ENCODE peak calls at places on chromosome 6, in ten cellular contexts. I is esophagus squamous epithelium, V is heart left ventricle, Z is HCT116, K is upper lobe of left lung, J is body of pancreas, A is A549, O is thyroid gland, M is ovary, S is tibial nerve. C is an unnamed sample.

GRCh38 chr6:44312901-44313788 is at the start of gene AARS2:
- DNase-seq in I (peak), V (peak), Z (peak), K (peak), J (peak), A (peak), O (peak), M (peak), S (peak), C (peak)

GRCh38 chr6:453152-453551 is 61.6 kb downstream of the IRF4 start:
- DNase-seq in I (no peak), V (no peak), Z (no peak), K (no peak), J (peak), A (no peak), O (no peak), M (no peak), S (peak), C (peak)

GRCh38 chr6:327538-328183 is 35.4 kb downstream of the DUSP22 start:
- DNase-seq in I (no peak), V (no peak), Z (no peak), K (peak), J (peak), A (no peak), O (no peak), M (no peak), S (peak), C (no peak)

GRCh38 chr6:84103029-84103428 is 69.5 kb downstream of the MRAP2 start:
- DNase-seq in I (no peak), V (no peak), Z (no peak), K (no peak), J (no peak), A (no peak), O (no peak), M (no peak), S (no peak), C (no peak)

GRCh38 chr6:12537389-12537788 is 179.2 kb upstream of the PHACTR1 start:
- DNase-seq in I (no peak), V (no peak), Z (no peak), K (no peak), J (no peak), A (no peak), O (no peak), M (no peak), S (no peak), C (no peak)

GRCh38 chr6:79413562-79414002 is 123.6 kb downstream of the LCA5 start:
- DNase-seq in I (no peak), V (no peak), Z (no peak), K (no peak), J (no peak), A (no peak), O (no peak), M (no peak), S (no peak), C (no peak)

GRCh38 chr6:117919775-117920492 is 12.9 kb downstream of the SLC35F1 start:
- DNase-seq in I (no peak), V (peak), Z (no peak), K (peak), J (peak), A (no peak), O (peak), M (no peak), S (peak), C (peak)

GRCh38 chr6:152874846-152875568 is 107.8 kb downstream of the FBXO5 start:
- DNase-seq in I (no peak), V (no peak), Z (no peak), K (no peak), J (no peak), A (no peak), O (no peak), M (no peak), S (no peak), C (no peak)

GRCh38 chr6:170020041-170020583 is 268.7 kb downstream of the ERMARD start:
- DNase-seq in I (no peak), V (no peak), Z (no peak), K (peak), J (no peak), A (no peak), O (no peak), M (no peak), S (no peak), C (no peak)

GRCh38 chr6:103672169-103672568 is 1187.5 kb downstream of the HACE1 start:
- DNase-seq in I (no peak), V (no peak), Z (peak), K (no peak), J (no peak), A (no peak), O (no peak), M (no peak), S (no peak), C (no peak)

GRCh38 chr6:53095716-53096115 is 30.5 kb downstream of the FBXO9 start:
- DNase-seq in I (no peak), V (no peak), Z (no peak), K (no peak), J (no peak), A (no peak), O (no peak), M (no peak), S (no peak), C (no peak)

GRCh38 chr6:3523966-3524365 is 67.1 kb upstream of the SLC22A23 start:
- DNase-seq in I (no peak), V (no peak), Z (no peak), K (no peak), J (no peak), A (no peak), O (no peak), M (no peak), S (no peak), C (no peak)

GRCh38 chr6:44569931-44570385 is 182.5 kb downstream of the CDC5L start:
- DNase-seq in I (no peak), V (peak), Z (no peak), K (peak), J (no peak), A (no peak), O (peak), M (no peak), S (no peak), C (no peak)

GRCh38 chr6:149851461-149851860 is 12.7 kb downstream of the LRP11 start:
- DNase-seq in I (no peak), V (no peak), Z (no peak), K (no peak), J (no peak), A (no peak), O (no peak), M (no peak), S (no peak), C (no peak)

GRCh38 chr6:121828567-121828966 is 393.1 kb downstream of the GJA1 start:
- DNase-seq in I (no peak), V (no peak), Z (no peak), K (no peak), J (no peak), A (no peak), O (no peak), M (no peak), S (no peak), C (no peak)

GRCh38 chr6:141610741-141611140 is 522.0 kb upstream of the GJE1 start:
- DNase-seq in I (no peak), V (no peak), Z (peak), K (no peak), J (no peak), A (peak), O (no peak), M (no peak), S (no peak), C (no peak)

GRCh38 chr6:26311012-26311384 is 54.0 kb upstream of the BTN3A2 start:
- DNase-seq in I (no peak), V (no peak), Z (no peak), K (no peak), J (no peak), A (peak), O (no peak), M (peak), S (no peak), C (no peak)

GRCh38 chr6:165515963-165516624 is 146.9 kb downstream of the PDE10A start:
- DNase-seq in I (no peak), V (no peak), Z (peak), K (no peak), J (no peak), A (peak), O (no peak), M (no peak), S (no peak), C (no peak)

GRCh38 chr6:45896783-45897441 is 118.7 kb downstream of the CLIC5 start:
- DNase-seq in I (no peak), V (no peak), Z (no peak), K (no peak), J (no peak), A (no peak), O (no peak), M (no peak), S (no peak), C (no peak)

GRCh38 chr6:14730654-14731053 is 515.2 kb upstream of the JARID2 start:
- DNase-seq in I (no peak), V (no peak), Z (no peak), K (no peak), J (no peak), A (no peak), O (no peak), M (no peak), S (no peak), C (no peak)

GRCh38 chr6:54617730-54618129 is 228.8 kb upstream of the FAM83B start:
- DNase-seq in I (no peak), V (no peak), Z (no peak), K (no peak), J (no peak), A (peak), O (no peak), M (no peak), S (no peak), C (no peak)

GRCh38 chr6:27889628-27890315 is 22.4 kb downstream of the OR2B2 start:
- DNase-seq in I (no peak), V (no peak), Z (peak), K (no peak), J (no peak), A (peak), O (no peak), M (no peak), S (no peak), C (no peak)

DNA sequence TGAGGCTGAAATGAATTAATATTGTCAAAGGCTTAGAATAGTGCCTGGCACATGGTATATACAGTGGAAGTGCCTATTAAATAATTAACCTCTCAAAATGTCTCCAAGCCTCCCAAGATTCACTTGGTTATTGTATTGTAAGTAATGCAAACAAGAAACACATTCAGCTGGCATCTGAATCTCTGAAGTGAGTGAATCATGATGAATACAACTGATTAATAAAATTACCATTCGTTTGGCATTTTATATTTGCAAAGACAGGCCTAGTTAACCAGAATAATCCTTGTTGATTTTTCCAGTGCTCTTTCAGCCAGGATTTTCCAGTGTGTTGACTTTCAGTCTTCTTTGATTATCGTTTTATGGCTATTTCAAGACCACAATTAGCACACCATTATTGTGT is 20.4 kb downstream of the SLC22A2 start:
- DNase-seq in I (no peak), V (no peak), Z (no peak), K (no peak), J (no peak), A (no peak), O (no peak), M (no peak), S (no peak), C (no peak)
- H3K27ac ChIP-seq in I (peak), V (no peak), Z (no peak), K (no peak), J (no peak), A (peak), O (no peak), M (no peak), S (no peak), C (peak)

DNA sequence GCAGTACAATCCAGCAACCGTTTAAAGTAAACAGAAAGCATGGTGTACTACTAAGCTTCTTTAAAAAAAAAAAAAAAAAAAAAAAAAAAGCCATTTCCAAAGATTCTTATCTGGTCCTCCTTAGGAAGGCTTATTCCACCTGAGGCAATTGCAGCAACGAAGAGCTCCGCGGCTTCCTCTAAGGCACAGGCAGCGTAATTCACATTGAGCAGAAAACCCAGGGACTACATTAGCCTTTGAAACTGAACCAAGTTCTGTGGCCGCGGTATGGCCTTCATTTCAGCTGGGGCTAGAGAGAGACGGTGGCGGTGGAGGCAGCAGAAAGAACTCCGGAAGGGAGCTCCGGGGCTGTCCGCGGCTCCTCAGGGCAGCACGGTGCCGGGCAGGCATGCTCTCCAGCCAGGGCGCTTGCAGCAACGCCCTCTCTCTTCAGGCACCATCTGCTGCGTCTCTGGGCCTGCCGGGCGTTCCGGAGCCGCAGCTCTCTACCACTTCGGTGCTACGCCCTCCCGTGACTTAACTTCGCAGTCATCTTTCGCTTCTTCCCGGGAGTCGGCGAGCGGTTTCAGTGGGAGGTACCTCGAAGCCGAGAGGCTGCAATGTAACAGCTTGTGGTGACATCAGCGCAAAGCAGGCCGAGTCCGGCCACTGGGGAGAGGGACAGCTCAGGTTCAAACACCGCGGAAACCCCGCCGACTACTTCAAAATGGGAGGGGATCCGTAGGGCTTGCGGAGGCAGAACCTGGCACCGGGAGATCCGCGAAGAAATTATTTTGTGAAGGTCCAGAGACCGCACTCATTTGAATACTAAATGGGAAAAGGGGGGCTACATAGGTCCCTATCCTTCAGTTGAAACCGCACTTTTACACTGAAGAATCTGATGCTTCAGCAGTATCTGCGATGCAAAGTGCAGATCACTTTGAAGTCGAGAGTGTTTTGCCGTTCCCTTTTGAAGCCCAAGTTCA is 100.0 kb downstream of the DST start:
- DNase-seq in I (peak), V (peak), Z (peak), K (peak), J (peak), A (peak), O (peak), M (peak), S (peak), C (peak)
- TF ChIP-seq POLR2A in I (peak), V (no peak), Z (peak), K (peak), J (peak), A (peak), O (peak), M (peak), S (peak), C (peak)

DNA sequence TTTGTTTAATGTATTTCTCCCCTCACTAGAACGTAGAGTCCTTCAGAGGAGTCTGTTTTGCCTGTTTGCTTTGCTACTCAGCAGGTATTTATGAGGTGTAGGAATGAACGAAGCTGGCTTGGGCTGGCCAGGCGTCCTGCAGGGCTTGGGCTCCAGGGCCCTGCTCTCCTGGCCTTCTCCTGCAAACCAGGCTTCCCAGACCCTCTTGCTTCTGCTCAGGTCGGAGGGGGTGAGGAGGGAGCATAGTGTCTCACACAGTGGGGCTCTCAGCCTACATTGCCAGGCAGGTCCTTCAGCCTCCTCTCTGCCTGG is 24.6 kb upstream of the MLN start:
- DNase-seq in I (no peak), V (no peak), Z (no peak), K (no peak), J (no peak), A (no peak), O (no peak), M (no peak), S (no peak), C (no peak)
- H3K27ac ChIP-seq in I (no peak), V (no peak), Z (no peak), K (no peak), J (no peak), A (peak), O (no peak), M (no peak), S (no peak), C (no peak)

GRCh38 chr6:112040933-112041332 is 13.0 kb upstream of the CCN6 start:
- DNase-seq in I (no peak), V (no peak), Z (no peak), K (no peak), J (no peak), A (no peak), O (no peak), M (no peak), S (no peak), C (no peak)

GRCh38 chr6:112041535-112041934 is 12.4 kb upstream of the CCN6 start:
- DNase-seq in I (no peak), V (no peak), Z (no peak), K (no peak), J (no peak), A (no peak), O (no peak), M (no peak), S (no peak), C (no peak)

GRCh38 chr6:112044856-112045255 is 9.0 kb upstream of the CCN6 start:
- DNase-seq in I (no peak), V (no peak), Z (no peak), K (no peak), J (no peak), A (no peak), O (no peak), M (no peak), S (no peak), C (no peak)

GRCh38 chr6:112044196-112044595 is 9.7 kb upstream of the CCN6 start:
- DNase-seq in I (no peak), V (no peak), Z (no peak), K (no peak), J (no peak), A (no peak), O (no peak), M (no peak), S (no peak), C (no peak)

GRCh38 chr6:112043032-112044007 is 10.6 kb upstream of the CCN6 start:
- DNase-seq in I (peak), V (peak), Z (peak), K (peak), J (peak), A (peak), O (peak), M (peak), S (peak), C (peak)
- TF ChIP-seq POLR2A in I (no peak), V (no peak), Z (peak), K (no peak), J (no peak), A (peak), O (peak), M (no peak), S (no peak), C (no peak)

GRCh38 chr6:143555582-143555981 is 44.1 kb upstream of the FUCA2 start:
- DNase-seq in I (no peak), V (no peak), Z (no peak), K (no peak), J (no peak), A (no peak), O (no peak), M (no peak), S (no peak), C (no peak)
- H3K27ac ChIP-seq in I (no peak), V (no peak), Z (no peak), K (no peak), J (no peak), A (no peak), O (no peak), M (no peak), S (no peak), C (no peak)

GRCh38 chr6:38636027-38636426 is 3.7 kb downstream of the BTBD9 start:
- DNase-seq in I (no peak), V (no peak), Z (no peak), K (no peak), J (no peak), A (no peak), O (no peak), M (no peak), S (no peak), C (no peak)

GRCh38 chr6:38637756-38638155 is 2.0 kb downstream of the BTBD9 start:
- DNase-seq in I (no peak), V (no peak), Z (no peak), K (no peak), J (no peak), A (no peak), O (no peak), M (no peak), S (no peak), C (no peak)

GRCh38 chr6:38640216-38640909 is 634 bp upstream of the BTBD9 start:
- DNase-seq in I (no peak), V (peak), Z (no peak), K (no peak), J (no peak), A (no peak), O (peak), M (peak), S (no peak), C (no peak)

GRCh38 chr6:38638941-38639497 is 710 bp downstream of the BTBD9 start:
- DNase-seq in I (peak), V (no peak), Z (peak), K (peak), J (peak), A (peak), O (peak), M (peak), S (no peak), C (peak)

GRCh38 chr6:38639498-38640215 is at the start of gene BTBD9:
- DNase-seq in I (peak), V (peak), Z (peak), K (peak), J (peak), A (peak), O (peak), M (peak), S (peak), C (peak)
- TF ChIP-seq POLR2A in I (no peak), V (no peak), Z (peak), K (peak), J (peak), A (peak), O (peak), M (peak), S (peak), C (peak)

DNA sequence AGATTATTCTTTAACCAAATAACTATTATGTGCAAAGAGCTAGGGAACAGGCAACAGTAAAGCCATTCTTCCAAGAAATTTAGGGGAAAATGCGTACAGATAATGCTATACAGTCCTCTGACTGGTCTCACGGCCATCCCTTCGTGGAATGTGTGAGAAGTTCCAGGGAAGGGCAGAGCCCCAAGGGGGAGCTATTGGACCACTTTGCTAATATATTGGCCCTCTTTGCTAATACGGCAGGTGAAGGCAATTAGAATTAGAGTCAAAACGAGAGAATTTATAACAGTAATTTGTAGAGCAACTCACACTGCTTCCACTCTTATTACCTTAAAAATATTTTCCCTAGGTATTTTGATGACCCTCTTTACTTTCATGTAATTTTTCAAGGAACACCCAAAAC is 140.4 kb downstream of the IMPG1 start:
- DNase-seq in I (no peak), V (no peak), Z (peak), K (no peak), J (peak), A (peak), O (no peak), M (no peak), S (no peak), C (no peak)
- H3K27ac ChIP-seq in I (no peak), V (no peak), Z (no peak), K (no peak), J (no peak), A (no peak), O (no peak), M (no peak), S (no peak), C (no peak)

GRCh38 chr6:113630738-113631535 is 226.2 kb upstream of the MARCKS start:
- DNase-seq in I (no peak), V (no peak), Z (no peak), K (peak), J (no peak), A (no peak), O (peak), M (no peak), S (no peak), C (peak)

GRCh38 chr6:113631616-113632015 is 225.5 kb upstream of the MARCKS start:
- DNase-seq in I (no peak), V (no peak), Z (no peak), K (no peak), J (no peak), A (no peak), O (no peak), M (no peak), S (no peak), C (no peak)

GRCh38 chr6:113633638-113634037 is 223.5 kb upstream of the MARCKS start:
- DNase-seq in I (no peak), V (no peak), Z (no peak), K (no peak), J (no peak), A (no peak), O (no peak), M (no peak), S (no peak), C (no peak)

GRCh38 chr6:113630365-113630737 is 226.8 kb upstream of the MARCKS start:
- DNase-seq in I (no peak), V (no peak), Z (no peak), K (no peak), J (no peak), A (no peak), O (no peak), M (no peak), S (no peak), C (no peak)

GRCh38 chr6:113632220-113632864 is 224.8 kb upstream of the MARCKS start:
- DNase-seq in I (no peak), V (peak), Z (peak), K (peak), J (peak), A (peak), O (no peak), M (peak), S (no peak), C (peak)
- TF ChIP-seq POLR2A in I (no peak), V (no peak), Z (no peak), K (no peak), J (no peak), A (no peak), O (no peak), M (no peak), S (no peak), C (peak)